ENCODE peak calls at places on chromosomes 11 and 22, in four cellular contexts. A is H1, J is K562, L is HepG2. F is an unnamed sample.

GRCh38 chr22:29145321-29146072 is 60.2 kb upstream of the EMID1 start:
- DNase-seq in A (peak), J (no peak), L (no peak), F (no peak)

GRCh38 chr11:9176550-9176949 is 85.2 kb upstream of the SCUBE2 start:
- DNase-seq in A (no peak), J (no peak), L (no peak), F (no peak)

GRCh38 chr11:133064152-133064877 is 468.0 kb downstream of the OPCML start:
- DNase-seq in A (peak), J (peak), L (peak), F (peak)

GRCh38 chr11:95256204-95256819 is 25.3 kb upstream of the SESN3 start:
- DNase-seq in A (no peak), J (peak), L (no peak), F (no peak)

GRCh38 chr11:64777449-64778222 is 706 bp downstream of the SF1 start:
- DNase-seq in A (peak), J (peak), L (peak), F (peak)

GRCh38 chr11:18706330-18707243 is 8.0 kb downstream of the TMEM86A start:
- DNase-seq in A (no peak), J (no peak), L (no peak), F (no peak)

GRCh38 chr11:80955588-80955987 is 1514.8 kb upstream of the TENM4 start:
- DNase-seq in A (no peak), J (no peak), L (no peak), F (no peak)

GRCh38 chr11:119880143-119880542 is 151.1 kb upstream of the NECTIN1 start:
- DNase-seq in A (no peak), J (no peak), L (no peak), F (no peak)

GRCh38 chr22:48746789-48747425 is 1080.8 kb downstream of the BRD1 start:
- DNase-seq in A (peak), J (no peak), L (no peak), F (no peak)

GRCh38 chr22:23534851-23535717 is 45.0 kb downstream of the IGLL1 start:
- DNase-seq in A (no peak), J (no peak), L (no peak), F (no peak)
- TF ChIP-seq PHF8 in A (no peak), J (no peak), L (no peak), F (no peak)

GRCh38 chr11:1918436-1919315 is 827 bp upstream of the TNNT3 start:
- DNase-seq in A (no peak), J (no peak), L (no peak), F (no peak)

GRCh38 chr11:1919428-1920127 is at the start of gene TNNT3:
- DNase-seq in A (no peak), J (no peak), L (no peak), F (no peak)

GRCh38 chr11:1921576-1922141 is 2.2 kb downstream of the TNNT3 start:
- DNase-seq in A (no peak), J (no peak), L (no peak), F (no peak)

GRCh38 chr11:1920909-1921575 is 1.5 kb downstream of the TNNT3 start:
- DNase-seq in A (no peak), J (no peak), L (no peak), F (no peak)

DNA sequence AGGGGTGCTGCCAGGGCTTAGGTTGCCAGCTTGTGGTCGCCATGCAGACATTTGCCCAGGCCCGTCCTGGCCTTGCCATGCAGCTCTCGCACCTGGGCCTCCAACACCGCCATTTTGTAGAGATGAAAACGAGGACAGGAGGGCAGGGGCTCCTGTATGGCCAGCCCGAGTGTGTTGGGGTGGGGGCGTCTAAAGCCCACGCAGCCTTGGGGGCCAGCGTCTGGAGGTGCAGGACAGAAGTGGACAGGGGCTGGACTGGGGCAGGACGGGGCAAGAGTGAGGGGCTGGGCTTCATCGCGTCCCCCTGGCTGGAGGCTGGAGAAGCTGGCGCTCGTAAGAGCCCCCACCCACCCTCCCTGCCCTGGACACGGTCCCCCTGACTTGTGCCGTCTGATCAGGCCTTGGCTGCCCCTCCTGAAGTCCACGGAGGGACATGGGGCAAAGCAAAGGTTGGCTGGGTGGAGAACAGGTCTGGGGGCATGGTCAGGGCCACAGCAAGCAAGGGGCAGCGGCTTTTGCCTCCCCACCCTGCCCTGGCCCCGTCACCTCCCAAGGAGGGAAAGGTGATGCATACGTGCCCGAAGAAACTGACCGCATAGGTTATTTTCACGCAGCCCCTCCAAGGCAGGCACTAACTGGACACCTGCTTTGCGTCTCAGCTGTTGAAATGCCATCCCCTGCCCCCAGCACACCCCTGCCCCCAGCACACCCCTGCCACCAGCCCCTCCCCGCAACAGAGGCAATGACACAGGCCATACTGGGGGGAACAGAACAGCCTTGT is 815 bp downstream of the TNNT3 start:
- DNase-seq in A (no peak), J (no peak), L (no peak), F (no peak)
- TF ChIP-seq PHF8 in A (no peak), J (no peak), L (no peak), F (no peak)

DNA sequence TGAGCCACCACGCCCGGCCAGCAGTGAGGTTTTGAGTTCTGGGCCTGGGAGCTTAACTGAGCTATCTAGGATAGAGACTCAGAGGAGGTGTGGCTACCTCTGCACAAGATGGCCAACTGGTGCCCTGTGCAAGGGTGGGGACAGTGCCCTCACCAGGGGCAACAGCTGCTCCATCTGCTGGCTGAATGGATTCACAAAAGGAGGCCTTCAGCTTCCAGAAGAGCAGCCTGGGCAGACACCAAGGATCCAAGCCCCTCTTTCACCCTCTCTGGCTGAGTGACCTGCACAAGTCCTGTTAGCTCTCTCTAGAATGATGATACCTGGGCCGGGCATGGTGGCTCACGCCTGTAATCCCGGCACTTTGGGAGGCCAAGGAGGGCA is 33.5 kb upstream of the BAIAP2L2 start:
- DNase-seq in A (no peak), J (no peak), L (peak), F (peak)
- TF ChIP-seq PHF8 in A (no peak), J (no peak), L (no peak), F (no peak)

GRCh38 chr11:130047141-130047540 is 22.6 kb upstream of the APLP2 start:
- DNase-seq in A (no peak), J (no peak), L (no peak), F (no peak)
- TF ChIP-seq PHF8 in A (no peak), J (no peak), L (no peak), F (no peak)

DNA sequence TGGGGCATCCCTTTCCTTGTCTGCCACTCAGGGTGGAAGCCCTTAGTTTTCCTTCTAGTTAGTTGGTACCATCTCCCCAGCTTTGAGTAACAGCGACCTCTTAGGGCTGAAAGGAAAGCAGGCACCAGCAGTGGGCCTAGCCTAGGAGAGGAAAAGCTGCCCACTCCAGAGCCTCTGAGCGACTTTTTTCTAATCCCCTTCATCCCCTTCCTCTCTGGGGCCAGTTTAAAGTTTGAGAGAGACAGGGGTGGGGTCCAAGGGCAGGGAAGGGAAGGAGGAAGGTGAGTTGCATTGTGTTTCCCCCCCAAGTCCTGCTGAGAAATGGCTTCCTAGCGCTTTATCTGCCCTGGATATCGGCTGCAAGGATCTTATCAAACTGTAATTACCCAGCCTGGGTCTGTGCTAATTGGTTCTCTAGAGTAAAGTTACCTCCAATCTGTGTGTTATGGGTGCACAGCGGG is 573.9 kb upstream of the CADM1 start:
- DNase-seq in A (no peak), J (peak), L (peak), F (no peak)
- TF ChIP-seq PHF8 in A (no peak), J (no peak), L (no peak), F (no peak)

DNA sequence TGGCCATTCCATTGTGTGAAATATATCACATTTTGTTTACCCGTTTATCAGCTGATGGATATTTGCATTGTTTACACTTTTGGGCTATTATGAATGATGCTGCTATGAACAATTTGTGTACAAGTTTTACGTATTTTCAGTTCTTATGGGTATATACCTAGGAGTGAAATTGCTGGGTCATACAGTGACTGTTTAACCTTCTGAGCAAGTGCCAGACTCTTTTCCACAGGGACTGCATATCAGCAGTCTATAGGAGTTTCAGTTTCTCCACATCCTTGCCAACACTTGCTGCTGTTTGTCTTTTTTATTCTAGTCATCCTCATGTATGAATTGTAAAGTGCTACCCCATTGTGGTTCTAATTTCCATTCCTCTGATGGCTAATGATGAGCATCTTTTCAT is 108.2 kb downstream of the EMSY start:
- DNase-seq in A (no peak), J (no peak), L (no peak), F (no peak)
- TF ChIP-seq PHF8 in A (no peak), J (no peak), L (no peak), F (no peak)

DNA sequence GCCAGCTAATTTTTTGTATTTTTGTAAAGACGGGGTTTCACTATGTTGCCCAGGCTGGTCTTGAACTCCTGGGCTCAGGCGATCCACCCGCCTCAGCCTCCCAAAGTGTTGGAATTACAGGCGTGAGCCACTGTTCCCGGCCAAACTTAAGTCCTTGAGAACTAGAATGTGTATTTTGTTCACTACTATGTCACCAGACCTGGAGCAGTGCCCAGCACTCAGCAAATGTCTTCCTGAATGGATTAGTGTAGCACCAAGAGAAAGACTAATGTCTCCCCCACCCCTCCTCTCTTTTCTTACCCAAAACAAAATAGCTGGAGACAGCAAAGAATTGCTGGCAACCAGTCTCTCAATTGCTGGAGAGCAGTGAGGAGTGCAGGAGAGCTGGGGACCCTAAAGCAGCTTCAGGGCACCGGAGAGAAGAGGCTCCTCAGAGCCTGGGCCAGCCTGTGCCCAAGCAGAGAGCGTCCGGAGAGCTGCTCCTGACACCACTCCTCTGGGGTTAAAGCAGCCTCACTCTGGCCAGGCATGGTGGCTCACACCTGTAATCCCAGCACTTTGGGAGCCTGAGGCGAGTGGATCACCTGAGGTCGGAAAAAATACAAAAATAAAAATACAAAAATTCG is 14.9 kb downstream of the SLC25A18 start:
- DNase-seq in A (no peak), J (no peak), L (peak), F (no peak)
- TF ChIP-seq PHF8 in A (no peak), J (no peak), L (no peak), F (no peak)

GRCh38 chr11:28384418-28384817 is 276.2 kb downstream of the METTL15 start:
- DNase-seq in A (no peak), J (no peak), L (no peak), F (no peak)
- TF ChIP-seq PHF8 in A (no peak), J (no peak), L (no peak), F (no peak)

GRCh38 chr11:11622772-11623531 is 1.1 kb upstream of the GALNT18 start:
- DNase-seq in A (no peak), J (no peak), L (peak), F (no peak)
- TF ChIP-seq PHF8 in A (no peak), J (no peak), L (no peak), F (no peak)

DNA sequence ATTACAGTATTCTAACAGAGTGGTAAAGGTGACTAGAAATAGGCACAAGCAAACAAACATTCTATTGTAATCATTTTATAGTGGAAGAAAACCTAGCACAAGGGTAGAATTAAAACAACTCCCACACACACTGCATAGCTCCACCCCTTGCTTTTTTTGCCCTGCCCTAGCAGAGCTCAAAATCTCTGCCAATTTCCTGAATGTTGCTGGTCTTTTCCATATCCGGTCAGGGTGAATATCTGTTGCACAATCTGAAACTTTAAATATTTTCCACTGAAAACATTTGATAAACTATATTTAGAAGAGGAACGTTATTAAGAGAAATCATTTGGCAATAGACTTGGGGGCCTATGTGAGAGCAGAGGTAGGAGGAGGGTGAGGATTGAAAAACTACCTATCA is 2.7 kb downstream of the SPA17 start:
- DNase-seq in A (no peak), J (no peak), L (no peak), F (no peak)
- TF ChIP-seq PHF8 in A (no peak), J (no peak), L (no peak), F (no peak)

F was measured in A549.